ENCODE peak calls at places on chromosomes 12 and 14, in six cellular contexts. T, M, J, S, P and A are unnamed samples. For H3K4me1 and H3K36me3, the result is how much of the 10 kb centered on the place peaks cover.

GRCh38 chr14:81990312-81990761 is 456.7 kb upstream of the SEL1L start:
- DNase-seq in T (peak), M (peak), J (peak), S (peak), P (peak), A (peak)

GRCh38 chr14:53792909-53793308 is 163.7 kb downstream of the BMP4 start:
- DNase-seq in T (no peak), M (no peak), J (no peak), S (no peak), P (peak), A (no peak)

GRCh38 chr14:103128631-103129300 is 5.5 kb downstream of the TNFAIP2 start:
- DNase-seq in T (peak), M (no peak), J (no peak), S (no peak), P (no peak), A (no peak)

GRCh38 chr14:61537567-61538463 is 157.5 kb upstream of the HIF1A start:
- DNase-seq in T (peak), M (no peak), J (peak), S (no peak), P (peak), A (peak)

GRCh38 chr12:107418976-107419375 is 266.6 kb upstream of the PWP1 start:
- DNase-seq in T (peak), M (no peak), J (no peak), S (no peak), P (no peak), A (no peak)

GRCh38 chr12:1936406-1937320 is 18.2 kb upstream of the CACNA2D4 start:
- DNase-seq in T (peak), M (peak), J (peak), S (peak), P (no peak), A (no peak)

GRCh38 chr12:118219772-118220171 is 83.8 kb downstream of the PEBP1 start:
- DNase-seq in T (no peak), M (no peak), J (no peak), S (peak), P (no peak), A (no peak)

GRCh38 chr12:34604227-34604626 is 581.9 kb downstream of the ALG10 start:
- DNase-seq in T (no peak), M (no peak), J (no peak), S (no peak), P (no peak), A (no peak)

GRCh38 chr14:67738740-67739504 is 37.2 kb downstream of the RDH12 start:
- DNase-seq in T (peak), M (no peak), J (peak), S (no peak), P (no peak), A (no peak)

GRCh38 chr12:123436017-123436964 is at the start of gene RILPL2:
- DNase-seq in T (peak), M (peak), J (peak), S (peak), P (peak), A (peak)

GRCh38 chr12:93734784-93735183 is 57.6 kb downstream of the CRADD start:
- DNase-seq in T (no peak), M (no peak), J (no peak), S (no peak), P (no peak), A (no peak)

GRCh38 chr14:95818581-95818980 is 58.1 kb upstream of the TUNAR start:
- DNase-seq in T (no peak), M (no peak), J (no peak), S (no peak), P (no peak), A (no peak)

GRCh38 chr12:55727643-55728184 is 1.1 kb downstream of the CD63 start:
- DNase-seq in T (peak), M (peak), J (peak), S (peak), P (peak), A (no peak)

GRCh38 chr12:55619352-55620138 is 17.1 kb upstream of the OR10P1 start:
- DNase-seq in T (peak), M (no peak), J (peak), S (peak), P (peak), A (peak)

GRCh38 chr12:126667340-126667739 is 1599.6 kb upstream of the TMEM132C start:
- DNase-seq in T (no peak), M (no peak), J (no peak), S (no peak), P (no peak), A (no peak)

GRCh38 chr12:38745601-38746000 is 159.8 kb downstream of the CPNE8 start:
- DNase-seq in T (no peak), M (no peak), J (no peak), S (no peak), P (peak), A (no peak)

GRCh38 chr12:109461846-109462766 is 15.0 kb downstream of the KCTD10 start:
- DNase-seq in T (peak), M (peak), J (peak), S (peak), P (peak), A (no peak)
- H3K4me1 ChIP-seq in T (half or more), M (under half), J (under half), S (half or more), P (under half), A (under half)

GRCh38 chr12:109463776-109464175 is 13.3 kb downstream of the KCTD10 start:
- DNase-seq in T (no peak), M (no peak), J (no peak), S (no peak), P (no peak), A (no peak)
- H3K4me3 ChIP-seq in T (no peak), M (no peak), J (no peak), S (no peak), P (no peak), A (no peak)

GRCh38 chr12:95066091-95066855 is 7.1 kb downstream of the NR2C1 start:
- DNase-seq in T (no peak), M (no peak), J (no peak), S (peak), P (no peak), A (no peak)
- H3K36me3 ChIP-seq in T (under half), M (under half), J (under half), S (under half), P (under half), A (under half)

GRCh38 chr14:75443203-75443969 is 15.6 kb downstream of the JDP2 start:
- DNase-seq in T (no peak), M (no peak), J (no peak), S (no peak), P (no peak), A (no peak)
- H3K4me1 ChIP-seq in T (under half), M (under half), J (under half), S (under half), P (under half), A (under half)

GRCh38 chr12:74541074-74541473 is 3.4 kb downstream of the ATXN7L3B start:
- DNase-seq in T (no peak), M (no peak), J (no peak), S (no peak), P (no peak), A (peak)
- H3K4me3 ChIP-seq in T (no peak), M (no peak), J (no peak), S (no peak), P (peak), A (no peak)

GRCh38 chr12:57157588-57158173 is 10.3 kb upstream of the LRP1-AS start:
- DNase-seq in T (no peak), M (no peak), J (no peak), S (no peak), P (no peak), A (no peak)
- H3K36me3 ChIP-seq in T (under half), M (under half), J (under half), S (under half), P (under half), A (under half)

GRCh38 chr12:6450869-6451347 is 934 bp upstream of the TAPBPL start:
- DNase-seq in T (no peak), M (peak), J (peak), S (peak), P (no peak), A (no peak)

GRCh38 chr12:6450091-6450868 is 1.6 kb upstream of the TAPBPL start:
- DNase-seq in T (no peak), M (no peak), J (no peak), S (no peak), P (peak), A (no peak)

GRCh38 chr12:6452908-6453630 is 1.2 kb downstream of the TAPBPL start:
- DNase-seq in T (peak), M (peak), J (no peak), S (no peak), P (no peak), A (no peak)

GRCh38 chr12:6451348-6452244 is at the start of gene TAPBPL:
- DNase-seq in T (peak), M (peak), J (peak), S (peak), P (peak), A (no peak)

DNA sequence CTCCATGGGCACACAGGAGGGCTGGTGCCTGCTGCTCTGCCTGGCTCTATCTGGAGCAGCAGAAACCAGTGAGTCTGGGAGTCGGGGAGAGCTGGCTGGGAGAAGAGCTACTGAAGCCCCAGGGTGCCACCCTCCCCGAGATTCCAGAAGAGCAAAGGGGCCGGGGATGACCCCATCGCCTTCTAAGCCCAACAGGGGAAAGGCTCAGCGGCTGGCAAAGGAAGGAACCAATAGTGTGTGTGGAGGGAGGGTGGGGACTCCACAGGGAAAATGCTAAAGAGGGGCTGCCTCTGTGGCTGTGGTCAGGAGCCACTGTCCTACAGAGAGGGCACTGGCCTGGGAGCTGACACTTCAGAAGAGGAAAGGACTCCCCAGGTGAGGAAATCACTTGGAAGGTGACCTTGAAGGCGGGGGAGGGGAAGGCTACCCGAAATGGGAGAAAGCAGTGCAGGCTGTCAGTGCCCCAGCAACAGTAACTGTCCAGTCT is 446 bp downstream of the TAPBPL start:
- DNase-seq in T (peak), M (peak), J (peak), S (peak), P (peak), A (no peak)
- H3K4me1 ChIP-seq in T (under half), M (under half), J (under half), S (under half), P (under half), A (under half)

DNA sequence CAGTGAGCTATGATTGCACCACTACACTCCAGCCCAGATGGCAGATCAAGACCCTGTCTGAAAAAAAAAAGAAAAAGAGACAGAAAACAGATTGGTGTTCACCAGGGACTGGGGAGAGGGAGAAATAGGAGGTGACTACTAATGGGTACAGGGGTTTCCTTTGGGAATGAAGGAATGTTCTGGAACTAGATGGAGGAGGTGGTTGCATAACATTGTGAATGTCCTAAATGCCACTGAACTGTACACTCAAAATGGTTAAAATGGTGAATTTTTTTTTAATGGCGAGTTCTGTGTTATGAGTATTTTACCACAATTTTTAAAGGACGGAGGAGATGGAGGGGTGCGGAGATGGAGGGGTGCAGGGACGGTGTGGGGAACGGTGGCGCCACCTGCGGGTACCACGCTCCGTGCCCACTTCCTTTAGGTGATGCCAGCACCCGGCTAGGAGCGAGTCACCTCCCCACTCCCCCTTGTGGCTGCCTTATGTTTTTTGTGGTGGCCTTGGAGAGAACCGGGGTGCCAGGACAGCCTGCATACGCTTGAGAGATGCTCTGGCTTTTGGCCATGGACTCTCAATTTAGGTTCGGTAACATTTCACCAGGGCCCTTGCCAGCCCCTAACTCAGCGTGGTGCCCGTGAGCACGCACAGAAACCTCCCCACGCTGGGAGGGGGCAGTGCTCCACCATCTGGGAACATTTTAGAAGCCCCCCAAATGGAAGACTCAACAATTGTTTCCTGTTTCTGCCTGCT is 16.1 kb downstream of the UBC start:
- DNase-seq in T (no peak), M (peak), J (peak), S (peak), P (peak), A (peak)
- H3K4me3 ChIP-seq in T (no peak), M (no peak), J (no peak), S (no peak), P (no peak), A (no peak)